ENCODE peak calls at places on chromosomes 5 and 9, in seven cellular contexts. One of them, this sample, is unnamed.

GRCh38 chr9:87711857-87712800 is 13.8 kb upstream of the CTSL start:
- DNase-seq in HepG2: peak; percentile 27
- DNase-seq in SK-N-SH: peak; percentile 60
- DNase-seq in H1: no peak
- DNase-seq in K562: no peak
- DNase-seq in IMR-90: peak; percentile 81
- DNase-seq in GM12878: no peak
- DNase-seq in this sample: peak; percentile 24

GRCh38 chr9:71928806-71929205 is 17.4 kb downstream of the C9orf85 start:
- DNase-seq in K562: no peak
- DNase-seq in SK-N-SH: no peak
- DNase-seq in H1: no peak
- DNase-seq in HepG2: no peak
- DNase-seq in IMR-90: no peak
- DNase-seq in GM12878: no peak
- DNase-seq in this sample: no peak

GRCh38 chr9:133513214-133514088 is 11.3 kb downstream of the MYMK start:
- DNase-seq in H1: no peak
- DNase-seq in SK-N-SH: peak; percentile 91
- DNase-seq in HepG2: no peak
- DNase-seq in IMR-90: no peak
- DNase-seq in K562: no peak
- DNase-seq in GM12878: no peak
- DNase-seq in this sample: no peak

GRCh38 chr5:67774153-67774552 is 441.4 kb upstream of the PIK3R1 start:
- DNase-seq in HepG2: peak; percentile 68
- DNase-seq in K562: no peak
- DNase-seq in GM12878: no peak
- DNase-seq in SK-N-SH: no peak
- DNase-seq in IMR-90: no peak
- DNase-seq in H1: no peak
- DNase-seq in this sample: no peak

GRCh38 chr5:152994040-152994439 is 496.4 kb upstream of the GRIA1 start:
- DNase-seq in H1: no peak
- DNase-seq in IMR-90: no peak
- DNase-seq in SK-N-SH: no peak
- DNase-seq in GM12878: no peak
- DNase-seq in K562: no peak
- DNase-seq in HepG2: no peak
- DNase-seq in this sample: no peak

GRCh38 chr9:27183701-27184100 is 74.7 kb downstream of the TEK start:
- DNase-seq in H1: no peak
- DNase-seq in GM12878: no peak
- DNase-seq in IMR-90: peak; percentile 50
- DNase-seq in HepG2: no peak
- DNase-seq in K562: no peak
- DNase-seq in SK-N-SH: no peak
- DNase-seq in this sample: peak; percentile 20

GRCh38 chr5:103347729-103348128 is 89.2 kb downstream of the MACIR start:
- DNase-seq in SK-N-SH: no peak
- DNase-seq in GM12878: no peak
- DNase-seq in HepG2: peak; percentile 54
- DNase-seq in H1: no peak
- DNase-seq in K562: no peak
- DNase-seq in IMR-90: no peak
- DNase-seq in this sample: peak; percentile 18

GRCh38 chr5:56025303-56025885 is 30.6 kb upstream of the IL6ST start:
- DNase-seq in IMR-90: peak; percentile 21
- DNase-seq in K562: no peak
- DNase-seq in HepG2: peak; percentile 97
- DNase-seq in H1: no peak
- DNase-seq in SK-N-SH: no peak
- DNase-seq in GM12878: no peak
- DNase-seq in this sample: peak; percentile 86

GRCh38 chr5:177984565-177985166 is 11.4 kb downstream of the PROP1 start:
- DNase-seq in HepG2: no peak
- DNase-seq in K562: no peak
- DNase-seq in IMR-90: no peak
- DNase-seq in H1: no peak
- DNase-seq in SK-N-SH: no peak
- DNase-seq in GM12878: no peak
- DNase-seq in this sample: no peak

GRCh38 chr9:76560481-76560891 is 101.5 kb downstream of the GCNT1 start:
- DNase-seq in H1: no peak
- DNase-seq in K562: no peak
- DNase-seq in SK-N-SH: no peak
- DNase-seq in HepG2: no peak
- DNase-seq in GM12878: no peak
- DNase-seq in IMR-90: peak; percentile 75
- DNase-seq in this sample: no peak

GRCh38 chr9:19410594-19410993 is 1.8 kb downstream of the ACER2 start:
- DNase-seq in K562: no peak
- DNase-seq in HepG2: no peak
- DNase-seq in GM12878: no peak
- DNase-seq in SK-N-SH: no peak
- DNase-seq in IMR-90: no peak
- DNase-seq in H1: no peak
- DNase-seq in this sample: no peak

GRCh38 chr5:149223081-149223848 is 48.4 kb upstream of the AFAP1L1 start:
- DNase-seq in GM12878: no peak
- DNase-seq in IMR-90: peak; percentile 53
- DNase-seq in H1: no peak
- DNase-seq in K562: no peak
- DNase-seq in HepG2: no peak
- DNase-seq in SK-N-SH: no peak
- DNase-seq in this sample: no peak

GRCh38 chr9:21097817-21098216 is 20.1 kb upstream of the IFNB1 start:
- DNase-seq in SK-N-SH: no peak
- DNase-seq in GM12878: no peak
- DNase-seq in IMR-90: no peak
- DNase-seq in K562: no peak
- DNase-seq in H1: no peak
- DNase-seq in HepG2: no peak
- DNase-seq in this sample: no peak

GRCh38 chr9:95092321-95093072 is 225.0 kb downstream of the FANCC start:
- DNase-seq in GM12878: no peak
- DNase-seq in IMR-90: peak; percentile 68
- DNase-seq in K562: no peak
- DNase-seq in SK-N-SH: peak; percentile 68
- DNase-seq in HepG2: no peak
- DNase-seq in H1: no peak
- DNase-seq in this sample: no peak

GRCh38 chr5:158492850-158493249 is 606.9 kb downstream of the EBF1 start:
- DNase-seq in K562: no peak
- DNase-seq in GM12878: no peak
- DNase-seq in IMR-90: no peak
- DNase-seq in HepG2: no peak
- DNase-seq in SK-N-SH: no peak
- DNase-seq in H1: no peak
- DNase-seq in this sample: no peak

GRCh38 chr5:136810198-136810823 is 445.0 kb upstream of the TRPC7 start:
- DNase-seq in GM12878: no peak
- DNase-seq in HepG2: no peak
- DNase-seq in H1: no peak
- DNase-seq in SK-N-SH: no peak
- DNase-seq in IMR-90: peak; percentile 77
- DNase-seq in K562: no peak
- DNase-seq in this sample: no peak

GRCh38 chr5:96997265-96997859 is 61.5 kb downstream of the LNPEP start:
- DNase-seq in H1: no peak
- DNase-seq in IMR-90: peak; percentile 63
- DNase-seq in SK-N-SH: peak; percentile 21
- DNase-seq in GM12878: no peak
- DNase-seq in HepG2: peak; percentile 41
- DNase-seq in K562: peak; percentile 21
- DNase-seq in this sample: peak; percentile 64

GRCh38 chr9:110069326-110070248 is 138.4 kb downstream of the C9orf152 start:
- DNase-seq in GM12878: no peak
- DNase-seq in IMR-90: peak; percentile 96
- DNase-seq in SK-N-SH: no peak
- DNase-seq in HepG2: no peak
- DNase-seq in H1: no peak
- DNase-seq in K562: no peak
- DNase-seq in this sample: no peak

GRCh38 chr5:160463775-160464465 is 42.3 kb downstream of the PTTG1 start:
- DNase-seq in GM12878: no peak
- DNase-seq in SK-N-SH: no peak
- DNase-seq in H1: no peak
- DNase-seq in HepG2: peak; percentile 88
- DNase-seq in IMR-90: peak; percentile 93
- DNase-seq in K562: no peak
- DNase-seq in this sample: no peak

GRCh38 chr9:88991066-88992030 is at the start of gene S1PR3:
- DNase-seq in K562: peak; percentile 37
- DNase-seq in GM12878: no peak
- DNase-seq in H1: peak; percentile 81
- DNase-seq in SK-N-SH: peak; percentile 94
- DNase-seq in IMR-90: no peak
- DNase-seq in HepG2: no peak
- DNase-seq in this sample: peak; percentile 68

GRCh38 chr9:110950041-110950645 is 88.1 kb downstream of the LPAR1 start:
- DNase-seq in K562: no peak
- DNase-seq in IMR-90: peak; percentile 61
- DNase-seq in SK-N-SH: no peak
- DNase-seq in GM12878: no peak
- DNase-seq in HepG2: no peak
- DNase-seq in H1: no peak
- DNase-seq in this sample: no peak

GRCh38 chr5:68141494-68141893 is 74.1 kb upstream of the PIK3R1 start:
- DNase-seq in K562: no peak
- DNase-seq in H1: no peak
- DNase-seq in HepG2: no peak
- DNase-seq in SK-N-SH: no peak
- DNase-seq in IMR-90: peak; percentile 83
- DNase-seq in GM12878: peak; percentile 55
- DNase-seq in this sample: no peak

GRCh38 chr5:53490747-53491146 is 10.3 kb downstream of the FST start:
- DNase-seq in HepG2: peak; percentile 54
- DNase-seq in K562: no peak
- DNase-seq in GM12878: no peak
- DNase-seq in H1: no peak
- DNase-seq in IMR-90: peak; percentile 87
- DNase-seq in SK-N-SH: no peak
- DNase-seq in this sample: no peak

GRCh38 chr5:76978869-76979268 is 26.0 kb downstream of the CRHBP start:
- DNase-seq in GM12878: no peak
- DNase-seq in IMR-90: no peak
- DNase-seq in SK-N-SH: no peak
- DNase-seq in H1: no peak
- DNase-seq in K562: no peak
- DNase-seq in HepG2: no peak
- DNase-seq in this sample: no peak

GRCh38 chr9:3508531-3509374 is 17.0 kb downstream of the RFX3 start:
- DNase-seq in HepG2: no peak
- DNase-seq in IMR-90: peak; percentile 37
- DNase-seq in K562: no peak
- DNase-seq in GM12878: no peak
- DNase-seq in SK-N-SH: no peak
- DNase-seq in H1: no peak
- DNase-seq in this sample: no peak

GRCh38 chr9:135015986-135016640 is 71.4 kb upstream of the OLFM1 start:
- DNase-seq in SK-N-SH: no peak
- DNase-seq in K562: no peak
- DNase-seq in H1: no peak
- DNase-seq in IMR-90: no peak
- DNase-seq in GM12878: no peak
- DNase-seq in HepG2: no peak
- DNase-seq in this sample: no peak

GRCh38 chr5:112923148-112923917 is 1.3 kb upstream of the REEP5 start:
- DNase-seq in HepG2: no peak
- DNase-seq in IMR-90: no peak
- DNase-seq in SK-N-SH: no peak
- DNase-seq in H1: no peak
- DNase-seq in K562: no peak
- DNase-seq in GM12878: peak; percentile 83
- DNase-seq in this sample: no peak

GRCh38 chr9:128892223-128892892 is 10.4 kb downstream of the LRRC8A start:
- DNase-seq in GM12878: no peak
- DNase-seq in H1: no peak
- DNase-seq in HepG2: no peak
- DNase-seq in IMR-90: peak; percentile 81
- DNase-seq in SK-N-SH: no peak
- DNase-seq in K562: no peak
- DNase-seq in this sample: peak; percentile 70

GRCh38 chr9:6428940-6429889 is 16.2 kb downstream of the UHRF2 start:
- DNase-seq in H1: no peak
- DNase-seq in HepG2: no peak
- DNase-seq in K562: no peak
- DNase-seq in GM12878: peak; percentile 49
- DNase-seq in IMR-90: no peak
- DNase-seq in SK-N-SH: no peak
- DNase-seq in this sample: no peak

DNA sequence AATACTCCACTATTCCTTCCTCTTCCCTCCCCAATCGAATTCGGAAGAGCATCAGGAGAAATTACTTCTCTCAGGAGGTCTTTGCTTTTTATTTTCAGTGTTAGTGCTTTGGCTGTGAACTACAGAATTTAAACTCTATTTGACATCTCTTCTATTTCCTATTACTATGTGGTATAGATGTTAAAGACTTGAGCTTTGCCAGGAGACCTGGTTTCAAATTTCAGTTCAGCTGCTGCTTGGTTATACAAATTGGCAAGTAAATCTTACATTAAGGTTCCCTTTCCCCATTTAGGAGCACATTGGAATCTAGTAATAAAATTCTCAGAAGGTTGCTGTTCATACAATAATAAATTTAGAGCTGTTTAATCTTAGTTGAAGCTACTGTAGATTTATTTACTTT is 13.1 kb downstream of the UHRF2 start:
- DNase-seq in K562: no peak
- DNase-seq in H1: no peak
- DNase-seq in GM12878: no peak
- DNase-seq in IMR-90: peak; percentile 49
- DNase-seq in SK-N-SH: no peak
- DNase-seq in HepG2: no peak
- DNase-seq in this sample: no peak
- TF ChIP-seq RFX5 in K562: no peak
- TF ChIP-seq RFX5 in H1: no peak
- TF ChIP-seq RFX5 in GM12878: no peak
- TF ChIP-seq RFX5 in IMR-90: no peak
- TF ChIP-seq RFX5 in SK-N-SH: no peak
- TF ChIP-seq RFX5 in HepG2: no peak
- TF ChIP-seq RFX5 in this sample: no peak

GRCh38 chr5:151141535-151141934 is 16.0 kb downstream of the ANXA6 start:
- DNase-seq in SK-N-SH: no peak
- DNase-seq in GM12878: no peak
- DNase-seq in IMR-90: peak; percentile 25
- DNase-seq in K562: no peak
- DNase-seq in HepG2: no peak
- DNase-seq in H1: peak; percentile 58
- DNase-seq in this sample: no peak
- TF ChIP-seq RFX5 in SK-N-SH: no peak
- TF ChIP-seq RFX5 in GM12878: no peak
- TF ChIP-seq RFX5 in IMR-90: no peak
- TF ChIP-seq RFX5 in K562: no peak
- TF ChIP-seq RFX5 in HepG2: no peak
- TF ChIP-seq RFX5 in H1: no peak
- TF ChIP-seq RFX5 in this sample: no peak

GRCh38 chr5:129094087-129094923 is at the start of gene ISOC1:
- DNase-seq in K562: peak; percentile 93
- DNase-seq in HepG2: peak; percentile 73
- DNase-seq in IMR-90: peak; percentile 86
- DNase-seq in H1: peak; percentile 91
- DNase-seq in GM12878: peak; percentile 42
- DNase-seq in SK-N-SH: peak; percentile 97
- DNase-seq in this sample: peak; percentile 87
- TF ChIP-seq RFX5 in K562: no peak
- TF ChIP-seq RFX5 in HepG2: no peak
- TF ChIP-seq RFX5 in IMR-90: no peak
- TF ChIP-seq RFX5 in H1: no peak
- TF ChIP-seq RFX5 in GM12878: no peak
- TF ChIP-seq RFX5 in SK-N-SH: no peak
- TF ChIP-seq RFX5 in this sample: no peak

GRCh38 chr5:132001647-132002561 is 9.6 kb downstream of the ACSL6 start:
- DNase-seq in K562: no peak
- DNase-seq in HepG2: peak; percentile 97
- DNase-seq in H1: no peak
- DNase-seq in SK-N-SH: no peak
- DNase-seq in GM12878: no peak
- DNase-seq in IMR-90: peak; percentile 24
- DNase-seq in this sample: no peak
- TF ChIP-seq RFX5 in K562: no peak
- TF ChIP-seq RFX5 in HepG2: peak; percentile 24
- TF ChIP-seq RFX5 in H1: no peak
- TF ChIP-seq RFX5 in SK-N-SH: no peak
- TF ChIP-seq RFX5 in GM12878: no peak
- TF ChIP-seq RFX5 in IMR-90: no peak
- TF ChIP-seq RFX5 in this sample: no peak

This sample was measured in A549.